ENCODE peak calls at places on chromosome 11, in six cellular contexts. M is DND-41, R is neural progenitor cell, E is HCT116, X is MM.1S, L is mammary epithelial cell. G is an unnamed sample.

GRCh38 chr11:73215191-73216134 is 2.6 kb upstream of the P2RY2 start:
- DNase-seq in M (no peak), R (peak; percentile 1), E (no peak), X (no peak), L (no peak), G (no peak)

GRCh38 chr11:75337195-75337654 is 14.2 kb downstream of the ARRB1 start:
- DNase-seq in M (no peak), R (no peak), E (no peak), X (no peak), L (peak; percentile 48), G (peak; percentile 42)

GRCh38 chr11:71946144-71946571 is 17.3 kb downstream of the RNF121 start:
- DNase-seq in M (no peak), R (no peak), E (no peak), X (no peak), L (peak; percentile 82), G (peak; percentile 20)

GRCh38 chr11:94895971-94896370 is 77.4 kb downstream of the CWC15 start:
- DNase-seq in M (no peak), R (no peak), E (no peak), X (no peak), L (peak; percentile 60), G (peak; percentile 42)

GRCh38 chr11:88043149-88043548 is 132.1 kb downstream of the RAB38 start:
- DNase-seq in M (no peak), R (no peak), E (no peak), X (no peak), L (no peak), G (no peak)

GRCh38 chr11:118061401-118062125 is 15.3 kb upstream of the TMPRSS4 start:
- DNase-seq in M (no peak), R (no peak), E (no peak), X (no peak), L (no peak), G (no peak)

GRCh38 chr11:66996609-66997273 is 21.6 kb downstream of the C11orf86 start:
- DNase-seq in M (no peak), R (no peak), E (no peak), X (no peak), L (no peak), G (peak; percentile 20)

GRCh38 chr11:85673422-85673821 is 8.5 kb upstream of the CREBZF start:
- DNase-seq in M (no peak), R (no peak), E (no peak), X (no peak), L (no peak), G (no peak)

GRCh38 chr11:67613960-67614715 is 7.4 kb downstream of the NDUFV1 start:
- DNase-seq in M (peak; percentile 81), R (peak; percentile 87), E (peak; percentile 15), X (peak; percentile 93), L (peak; percentile 57), G (peak; percentile 26)

GRCh38 chr11:15213471-15214231 is 98.9 kb downstream of the INSC start:
- DNase-seq in M (no peak), R (no peak), E (no peak), X (no peak), L (no peak), G (no peak)

GRCh38 chr11:128830290-128830813 is 36.7 kb downstream of the KCNJ1 start:
- DNase-seq in M (peak; percentile 21), R (no peak), E (no peak), X (peak; percentile 84), L (no peak), G (no peak)

GRCh38 chr11:110303414-110303826 is 7.0 kb upstream of the RDX start:
- DNase-seq in M (no peak), R (no peak), E (no peak), X (no peak), L (no peak), G (no peak)

GRCh38 chr11:129766858-129767604 is 48.6 kb upstream of the TMEM45B start:
- DNase-seq in M (peak; percentile 29), R (peak; percentile 63), E (peak; percentile 44), X (peak; percentile 36), L (peak; percentile 17), G (peak; percentile 29)

GRCh38 chr11:638616-639323 is 1.7 kb downstream of the DRD4 start:
- DNase-seq in M (no peak), R (peak; percentile 90), E (no peak), X (no peak), L (no peak), G (peak; percentile 15)

GRCh38 chr11:33257897-33258630 is 883 bp downstream of the HIPK3 start:
- DNase-seq in M (peak; percentile 76), R (peak; percentile 88), E (peak; percentile 58), X (peak; percentile 73), L (peak; percentile 81), G (peak; percentile 77)

GRCh38 chr11:125022551-125022950 is 40.6 kb upstream of the SLC37A2 start:
- DNase-seq in M (no peak), R (no peak), E (no peak), X (no peak), L (peak; percentile 57), G (peak; percentile 2)

GRCh38 chr11:17014774-17015638 is 792 bp upstream of the PLEKHA7 start:
- DNase-seq in M (no peak), R (peak; percentile 82), E (peak; percentile 75), X (peak; percentile 71), L (no peak), G (peak; percentile 52)

GRCh38 chr11:18065572-18065971 is 19.5 kb upstream of the TPH1 start:
- DNase-seq in M (no peak), R (no peak), E (no peak), X (no peak), L (peak; percentile 7), G (no peak)

GRCh38 chr11:110896358-110896757 is 184.1 kb upstream of the ARHGAP20 start:
- DNase-seq in M (no peak), R (no peak), E (no peak), X (no peak), L (no peak), G (peak; percentile 93)

GRCh38 chr11:67390947-67391303 is 861 bp upstream of the RAD9A start:
- DNase-seq in M (no peak), R (no peak), E (no peak), X (no peak), L (no peak), G (no peak)

GRCh38 chr11:74138572-74138971 is 32.2 kb downstream of the C2CD3 start:
- DNase-seq in M (no peak), R (no peak), E (peak; percentile 89), X (no peak), L (peak; percentile 95), G (peak; percentile 99)

GRCh38 chr11:3222941-3223905 is 4.6 kb upstream of the MRGPRG start:
- DNase-seq in M (peak; percentile 83), R (no peak), E (no peak), X (peak; percentile 86), L (no peak), G (no peak)

GRCh38 chr11:69674267-69674885 is 777 bp downstream of the LTO1 start:
- DNase-seq in M (peak; percentile 25), R (peak; percentile 41), E (no peak), X (no peak), L (peak; percentile 70), G (peak; percentile 88)

DNA sequence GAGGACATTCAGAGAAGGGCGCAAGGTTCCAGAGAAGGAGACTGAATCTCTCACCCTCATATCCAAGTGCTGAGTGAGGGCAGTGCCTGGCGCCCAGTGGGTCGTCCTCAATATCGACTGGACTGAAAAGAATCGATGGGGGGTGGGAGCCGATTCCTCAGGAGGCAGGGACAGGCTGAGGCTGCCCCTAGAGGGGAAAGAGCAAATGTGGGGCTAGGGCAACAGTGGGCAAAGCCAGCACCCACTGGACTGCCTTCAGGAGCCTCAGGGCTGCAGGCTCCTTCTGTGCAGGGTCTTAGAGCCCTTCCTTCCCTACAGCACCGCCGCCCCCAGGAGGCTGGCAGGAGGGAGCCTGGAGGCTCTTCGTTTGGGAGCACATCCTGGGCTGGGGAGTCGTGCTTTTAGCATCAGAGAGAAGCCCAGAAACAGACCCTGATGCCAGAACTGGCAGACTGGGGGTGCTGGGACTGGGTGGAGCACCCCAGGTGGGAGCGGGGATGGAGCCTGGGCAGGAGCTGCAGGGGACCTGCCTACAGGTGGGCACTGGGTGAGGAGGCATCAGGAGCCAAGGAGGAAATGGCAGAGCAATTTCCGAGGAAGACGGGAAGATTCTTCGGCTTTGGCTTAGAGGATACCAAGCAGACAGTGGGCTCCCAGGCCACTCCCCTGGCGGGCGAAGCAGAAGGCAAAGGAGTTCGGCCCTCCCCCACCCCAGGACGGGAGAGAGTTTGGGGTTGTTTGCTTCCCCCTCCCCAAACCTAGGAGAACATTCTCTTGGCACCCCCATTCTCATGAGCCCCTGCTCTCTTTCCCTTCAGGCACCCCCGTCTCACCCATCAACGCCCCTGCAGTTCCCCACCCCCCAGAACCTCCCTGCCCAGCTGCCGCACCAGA is 1.2 kb downstream of the SYT7 start:
- DNase-seq in M (no peak), R (peak; percentile 41), E (no peak), X (no peak), L (no peak), G (no peak)
- TF ChIP-seq EZH2 in M (no peak), R (peak; percentile 4), E (no peak), X (no peak), L (no peak), G (no peak)

DNA sequence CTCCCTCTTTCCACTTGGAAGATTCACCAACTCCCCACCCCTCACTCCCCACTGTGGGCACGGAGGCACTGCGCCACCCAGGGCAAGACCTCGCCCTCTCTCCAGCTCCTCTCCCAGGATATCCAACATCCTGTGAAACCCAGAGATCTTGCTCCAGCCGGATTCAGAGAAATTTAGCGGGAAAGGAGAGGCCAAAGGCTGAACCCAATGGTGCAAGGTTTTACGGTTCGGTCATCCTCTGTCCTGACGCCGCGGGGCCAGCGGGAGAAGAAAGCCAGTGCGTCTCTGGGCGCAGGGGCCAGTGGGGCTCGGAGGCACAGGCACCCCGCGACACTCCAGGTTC is 394 bp upstream of the CD44 start:
- DNase-seq in M (no peak), R (no peak), E (no peak), X (no peak), L (no peak), G (peak; percentile 51)
- TF ChIP-seq EZH2 in M (no peak), R (no peak), E (no peak), X (no peak), L (no peak), G (no peak)

GRCh38 chr11:90803366-90803765 is 580.5 kb upstream of the CHORDC1 start:
- DNase-seq in M (no peak), R (no peak), E (no peak), X (no peak), L (peak; percentile 56), G (no peak)

GRCh38 chr11:90805172-90805571 is 582.3 kb upstream of the CHORDC1 start:
- DNase-seq in M (no peak), R (no peak), E (no peak), X (no peak), L (peak; percentile 1), G (no peak)

GRCh38 chr11:90798769-90799168 is 575.9 kb upstream of the CHORDC1 start:
- DNase-seq in M (no peak), R (no peak), E (no peak), X (no peak), L (no peak), G (no peak)

GRCh38 chr11:90809581-90809980 is 586.7 kb upstream of the CHORDC1 start:
- DNase-seq in M (no peak), R (no peak), E (no peak), X (no peak), L (peak; percentile 24), G (no peak)

DNA sequence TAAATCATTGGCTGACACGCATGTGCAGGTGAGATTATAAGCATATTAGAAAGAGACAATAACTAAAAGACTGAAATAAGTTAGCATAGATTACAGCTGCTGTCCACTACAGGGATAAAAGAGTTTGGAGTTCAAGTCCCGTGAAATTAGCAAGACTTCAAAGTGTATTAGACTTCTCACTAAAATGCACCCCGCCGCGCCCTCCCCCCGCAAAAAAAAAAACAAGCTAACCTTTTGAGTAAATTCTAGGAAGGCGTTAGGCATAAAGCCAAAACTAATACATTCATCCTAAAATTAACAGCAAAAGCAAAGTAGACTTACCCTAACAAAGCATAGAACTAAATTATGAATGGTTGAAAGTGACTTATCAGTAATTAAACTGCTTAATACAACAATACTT is 580.9 kb upstream of the CHORDC1 start:
- DNase-seq in M (no peak), R (no peak), E (no peak), X (no peak), L (no peak), G (no peak)
- TF ChIP-seq EZH2 in M (no peak), R (no peak), E (no peak), X (no peak), L (no peak), G (no peak)

GRCh38 chr11:44474702-44475101 is 90.8 kb upstream of the CD82 start:
- DNase-seq in M (no peak), R (no peak), E (no peak), X (no peak), L (no peak), G (no peak)
- TF ChIP-seq EZH2 in M (no peak), R (no peak), E (no peak), X (no peak), L (peak; percentile 29), G (no peak)

G was measured in fibroblast of lung.